ENCODE peak calls at places on chromosome 7, in nine cellular contexts. One of them, this sample, is unnamed.

GRCh38 chr7:12729112-12729511 is 41.7 kb downstream of the ARL4A start:
- DNase-seq in GDM1: no peak
- DNase-seq in mucosa of gallbladder: peak
- DNase-seq in HT1080: no peak
- DNase-seq in sigmoid colon: peak
- DNase-seq in naive thymus-derived CD4-positive, alpha-beta T cell: no peak
- DNase-seq in HTR-8/SVneo: peak
- DNase-seq in GM18507: no peak
- DNase-seq in EH: peak
- DNase-seq in this sample: peak

GRCh38 chr7:89760690-89761089 is 393.6 kb upstream of the STEAP1 start:
- DNase-seq in sigmoid colon: no peak
- DNase-seq in HT1080: no peak
- DNase-seq in HTR-8/SVneo: no peak
- DNase-seq in EH: no peak
- DNase-seq in naive thymus-derived CD4-positive, alpha-beta T cell: no peak
- DNase-seq in GM18507: no peak
- DNase-seq in mucosa of gallbladder: no peak
- DNase-seq in GDM1: no peak
- DNase-seq in this sample: no peak

GRCh38 chr7:116653204-116653603 is 18.8 kb upstream of the MET start:
- DNase-seq in HTR-8/SVneo: peak
- DNase-seq in EH: peak
- DNase-seq in naive thymus-derived CD4-positive, alpha-beta T cell: no peak
- DNase-seq in sigmoid colon: no peak
- DNase-seq in mucosa of gallbladder: no peak
- DNase-seq in HT1080: peak
- DNase-seq in GM18507: no peak
- DNase-seq in GDM1: peak
- DNase-seq in this sample: no peak

GRCh38 chr7:75795831-75796285 is 17.7 kb downstream of the CCL24 start:
- DNase-seq in naive thymus-derived CD4-positive, alpha-beta T cell: no peak
- DNase-seq in HTR-8/SVneo: no peak
- DNase-seq in sigmoid colon: peak
- DNase-seq in mucosa of gallbladder: peak
- DNase-seq in EH: no peak
- DNase-seq in HT1080: no peak
- DNase-seq in GM18507: no peak
- DNase-seq in GDM1: no peak
- DNase-seq in this sample: peak

GRCh38 chr7:31312864-31313263 is 27.7 kb downstream of the NEUROD6 start:
- DNase-seq in GDM1: no peak
- DNase-seq in HTR-8/SVneo: no peak
- DNase-seq in mucosa of gallbladder: no peak
- DNase-seq in sigmoid colon: no peak
- DNase-seq in GM18507: no peak
- DNase-seq in naive thymus-derived CD4-positive, alpha-beta T cell: no peak
- DNase-seq in HT1080: no peak
- DNase-seq in EH: no peak
- DNase-seq in this sample: no peak

GRCh38 chr7:115516341-115516740 is 514.2 kb downstream of the TFEC start:
- DNase-seq in naive thymus-derived CD4-positive, alpha-beta T cell: no peak
- DNase-seq in EH: peak
- DNase-seq in GM18507: no peak
- DNase-seq in GDM1: no peak
- DNase-seq in mucosa of gallbladder: no peak
- DNase-seq in HTR-8/SVneo: no peak
- DNase-seq in HT1080: peak
- DNase-seq in sigmoid colon: no peak
- DNase-seq in this sample: no peak

GRCh38 chr7:27608776-27609495 is 53.7 kb downstream of the HIBADH start:
- DNase-seq in EH: peak
- DNase-seq in sigmoid colon: no peak
- DNase-seq in naive thymus-derived CD4-positive, alpha-beta T cell: no peak
- DNase-seq in GM18507: no peak
- DNase-seq in GDM1: no peak
- DNase-seq in HTR-8/SVneo: no peak
- DNase-seq in HT1080: no peak
- DNase-seq in mucosa of gallbladder: no peak
- DNase-seq in this sample: no peak

GRCh38 chr7:106609416-106609815 is 51.5 kb downstream of the CCDC71L start:
- DNase-seq in HTR-8/SVneo: no peak
- DNase-seq in sigmoid colon: no peak
- DNase-seq in EH: peak
- DNase-seq in GM18507: no peak
- DNase-seq in HT1080: peak
- DNase-seq in GDM1: no peak
- DNase-seq in mucosa of gallbladder: no peak
- DNase-seq in naive thymus-derived CD4-positive, alpha-beta T cell: no peak
- DNase-seq in this sample: no peak

GRCh38 chr7:4631664-4632171 is 50.4 kb upstream of the FOXK1 start:
- DNase-seq in naive thymus-derived CD4-positive, alpha-beta T cell: no peak
- DNase-seq in mucosa of gallbladder: peak
- DNase-seq in HTR-8/SVneo: peak
- DNase-seq in HT1080: peak
- DNase-seq in GDM1: peak
- DNase-seq in sigmoid colon: peak
- DNase-seq in GM18507: no peak
- DNase-seq in EH: peak
- DNase-seq in this sample: peak

GRCh38 chr7:519974-520458 is 370 bp upstream of the PDGFA start:
- DNase-seq in EH: peak
- DNase-seq in HT1080: peak
- DNase-seq in HTR-8/SVneo: peak
- DNase-seq in GDM1: peak
- DNase-seq in mucosa of gallbladder: no peak
- DNase-seq in sigmoid colon: peak
- DNase-seq in GM18507: no peak
- DNase-seq in naive thymus-derived CD4-positive, alpha-beta T cell: no peak
- DNase-seq in this sample: no peak

GRCh38 chr7:133060016-133060415 is 21.9 kb downstream of the CHCHD3 start:
- DNase-seq in HT1080: no peak
- DNase-seq in GM18507: no peak
- DNase-seq in EH: no peak
- DNase-seq in GDM1: no peak
- DNase-seq in sigmoid colon: no peak
- DNase-seq in HTR-8/SVneo: no peak
- DNase-seq in naive thymus-derived CD4-positive, alpha-beta T cell: no peak
- DNase-seq in mucosa of gallbladder: no peak
- DNase-seq in this sample: no peak

GRCh38 chr7:105932835-105933477 is 30.1 kb upstream of the CDHR3 start:
- DNase-seq in sigmoid colon: peak
- DNase-seq in mucosa of gallbladder: peak
- DNase-seq in GDM1: no peak
- DNase-seq in HTR-8/SVneo: no peak
- DNase-seq in naive thymus-derived CD4-positive, alpha-beta T cell: no peak
- DNase-seq in HT1080: peak
- DNase-seq in GM18507: no peak
- DNase-seq in EH: peak
- DNase-seq in this sample: peak

GRCh38 chr7:31171216-31171750 is 119.2 kb downstream of the ADCYAP1R1 start:
- DNase-seq in GDM1: no peak
- DNase-seq in HT1080: no peak
- DNase-seq in sigmoid colon: no peak
- DNase-seq in naive thymus-derived CD4-positive, alpha-beta T cell: no peak
- DNase-seq in mucosa of gallbladder: no peak
- DNase-seq in EH: no peak
- DNase-seq in HTR-8/SVneo: no peak
- DNase-seq in GM18507: no peak
- DNase-seq in this sample: no peak

GRCh38 chr7:55211721-55212120 is 153.4 kb upstream of the LANCL2 start:
- DNase-seq in HT1080: no peak
- DNase-seq in EH: peak
- DNase-seq in sigmoid colon: no peak
- DNase-seq in GM18507: no peak
- DNase-seq in mucosa of gallbladder: no peak
- DNase-seq in naive thymus-derived CD4-positive, alpha-beta T cell: no peak
- DNase-seq in HTR-8/SVneo: no peak
- DNase-seq in GDM1: no peak
- DNase-seq in this sample: no peak

GRCh38 chr7:142542938-142543337 is 206.3 kb upstream of the PRSS1 start:
- DNase-seq in mucosa of gallbladder: no peak
- DNase-seq in HTR-8/SVneo: no peak
- DNase-seq in naive thymus-derived CD4-positive, alpha-beta T cell: no peak
- DNase-seq in GM18507: no peak
- DNase-seq in sigmoid colon: no peak
- DNase-seq in HT1080: peak
- DNase-seq in EH: peak
- DNase-seq in GDM1: peak
- DNase-seq in this sample: no peak

GRCh38 chr7:5709347-5709950 is 72.0 kb downstream of the RNF216 start:
- DNase-seq in naive thymus-derived CD4-positive, alpha-beta T cell: no peak
- DNase-seq in HT1080: no peak
- DNase-seq in GM18507: no peak
- DNase-seq in mucosa of gallbladder: no peak
- DNase-seq in HTR-8/SVneo: no peak
- DNase-seq in GDM1: no peak
- DNase-seq in EH: peak
- DNase-seq in sigmoid colon: no peak
- DNase-seq in this sample: no peak

GRCh38 chr7:35536396-35536826 is 158.5 kb downstream of the HERPUD2 start:
- DNase-seq in mucosa of gallbladder: no peak
- DNase-seq in sigmoid colon: no peak
- DNase-seq in GM18507: no peak
- DNase-seq in EH: no peak
- DNase-seq in HT1080: no peak
- DNase-seq in GDM1: no peak
- DNase-seq in HTR-8/SVneo: no peak
- DNase-seq in naive thymus-derived CD4-positive, alpha-beta T cell: no peak
- DNase-seq in this sample: no peak

GRCh38 chr7:55016746-55017090 is 2.1 kb upstream of the EGFR start:
- DNase-seq in GM18507: no peak
- DNase-seq in naive thymus-derived CD4-positive, alpha-beta T cell: no peak
- DNase-seq in HT1080: no peak
- DNase-seq in GDM1: no peak
- DNase-seq in HTR-8/SVneo: no peak
- DNase-seq in sigmoid colon: no peak
- DNase-seq in EH: no peak
- DNase-seq in mucosa of gallbladder: no peak
- DNase-seq in this sample: no peak

GRCh38 chr7:127950233-127950935 is 80.9 kb downstream of the LRRC4 start:
- DNase-seq in naive thymus-derived CD4-positive, alpha-beta T cell: no peak
- DNase-seq in EH: peak
- DNase-seq in GDM1: no peak
- DNase-seq in sigmoid colon: no peak
- DNase-seq in mucosa of gallbladder: no peak
- DNase-seq in HT1080: no peak
- DNase-seq in GM18507: no peak
- DNase-seq in HTR-8/SVneo: no peak
- DNase-seq in this sample: no peak

GRCh38 chr7:120877706-120878105 is 19.8 kb upstream of the TSPAN12 start:
- DNase-seq in sigmoid colon: no peak
- DNase-seq in HT1080: no peak
- DNase-seq in GM18507: no peak
- DNase-seq in HTR-8/SVneo: no peak
- DNase-seq in EH: no peak
- DNase-seq in GDM1: no peak
- DNase-seq in naive thymus-derived CD4-positive, alpha-beta T cell: no peak
- DNase-seq in mucosa of gallbladder: no peak
- DNase-seq in this sample: no peak

GRCh38 chr7:73865738-73866445 is 4.9 kb downstream of the TMEM270 start:
- DNase-seq in sigmoid colon: no peak
- DNase-seq in GM18507: no peak
- DNase-seq in HTR-8/SVneo: peak
- DNase-seq in naive thymus-derived CD4-positive, alpha-beta T cell: no peak
- DNase-seq in EH: peak
- DNase-seq in mucosa of gallbladder: peak
- DNase-seq in HT1080: peak
- DNase-seq in GDM1: peak
- DNase-seq in this sample: no peak

GRCh38 chr7:135842446-135843175 is 94.0 kb upstream of the FAM180A start:
- DNase-seq in GM18507: no peak
- DNase-seq in naive thymus-derived CD4-positive, alpha-beta T cell: no peak
- DNase-seq in HTR-8/SVneo: no peak
- DNase-seq in HT1080: no peak
- DNase-seq in EH: no peak
- DNase-seq in sigmoid colon: no peak
- DNase-seq in GDM1: no peak
- DNase-seq in mucosa of gallbladder: no peak
- DNase-seq in this sample: no peak

GRCh38 chr7:17802056-17802455 is 138.2 kb downstream of the SNX13 start:
- DNase-seq in HT1080: peak
- DNase-seq in GM18507: no peak
- DNase-seq in sigmoid colon: no peak
- DNase-seq in mucosa of gallbladder: no peak
- DNase-seq in GDM1: no peak
- DNase-seq in HTR-8/SVneo: no peak
- DNase-seq in EH: peak
- DNase-seq in naive thymus-derived CD4-positive, alpha-beta T cell: no peak
- DNase-seq in this sample: no peak

GRCh38 chr7:140267381-140268226 is 90.8 kb upstream of the KDM7A start:
- DNase-seq in naive thymus-derived CD4-positive, alpha-beta T cell: no peak
- DNase-seq in GDM1: no peak
- DNase-seq in GM18507: no peak
- DNase-seq in EH: no peak
- DNase-seq in HT1080: no peak
- DNase-seq in HTR-8/SVneo: no peak
- DNase-seq in sigmoid colon: no peak
- DNase-seq in mucosa of gallbladder: no peak
- DNase-seq in this sample: no peak